ENCODE peak calls at places on chromosome X, in eight cellular contexts. One of them, this sample, is unnamed.

GRCh38 chrX:128653524-128653923 is 601.3 kb upstream of the ACTRT1 start:
- DNase-seq in mammary epithelial cell: no peak
- DNase-seq in SK-N-MC: no peak
- DNase-seq in GM12878: no peak
- DNase-seq in HCT116: no peak
- DNase-seq in endothelial cell of umbilical vein: no peak
- DNase-seq in MM.1S: no peak
- DNase-seq in neural progenitor cell: peak
- DNase-seq in this sample: peak

GRCh38 chrX:126855839-126856238 is 36.3 kb downstream of the PRR32 start:
- DNase-seq in SK-N-MC: no peak
- DNase-seq in endothelial cell of umbilical vein: no peak
- DNase-seq in neural progenitor cell: no peak
- DNase-seq in GM12878: no peak
- DNase-seq in MM.1S: no peak
- DNase-seq in HCT116: no peak
- DNase-seq in mammary epithelial cell: no peak
- DNase-seq in this sample: no peak

GRCh38 chrX:122517781-122518180 is 666.3 kb upstream of the GRIA3 start:
- DNase-seq in SK-N-MC: no peak
- DNase-seq in GM12878: no peak
- DNase-seq in MM.1S: no peak
- DNase-seq in endothelial cell of umbilical vein: no peak
- DNase-seq in mammary epithelial cell: peak
- DNase-seq in neural progenitor cell: no peak
- DNase-seq in HCT116: no peak
- DNase-seq in this sample: no peak

GRCh38 chrX:54076903-54077302 is 32.6 kb upstream of the PHF8 start:
- DNase-seq in neural progenitor cell: no peak
- DNase-seq in HCT116: no peak
- DNase-seq in mammary epithelial cell: peak
- DNase-seq in GM12878: no peak
- DNase-seq in MM.1S: no peak
- DNase-seq in endothelial cell of umbilical vein: no peak
- DNase-seq in SK-N-MC: no peak
- DNase-seq in this sample: no peak

GRCh38 chrX:109281478-109282275 is 200.2 kb downstream of the GUCY2F start:
- DNase-seq in SK-N-MC: no peak
- DNase-seq in GM12878: no peak
- DNase-seq in mammary epithelial cell: peak
- DNase-seq in neural progenitor cell: peak
- DNase-seq in HCT116: no peak
- DNase-seq in endothelial cell of umbilical vein: peak
- DNase-seq in MM.1S: peak
- DNase-seq in this sample: peak

GRCh38 chrX:81201692-81202412 is at the start of the genes HMGN5 and SH3BGRL:
- DNase-seq in neural progenitor cell: peak
- DNase-seq in HCT116: peak
- DNase-seq in endothelial cell of umbilical vein: peak
- DNase-seq in GM12878: peak
- DNase-seq in MM.1S: peak
- DNase-seq in SK-N-MC: peak
- DNase-seq in mammary epithelial cell: peak
- DNase-seq in this sample: peak

GRCh38 chrX:41688154-41688553 is 619 bp upstream of the GPR34 start:
- DNase-seq in MM.1S: no peak
- DNase-seq in SK-N-MC: no peak
- DNase-seq in neural progenitor cell: no peak
- DNase-seq in GM12878: no peak
- DNase-seq in mammary epithelial cell: no peak
- DNase-seq in endothelial cell of umbilical vein: no peak
- DNase-seq in HCT116: no peak
- DNase-seq in this sample: no peak

GRCh38 chrX:44570524-44570923 is 27.9 kb upstream of the FUNDC1 start:
- DNase-seq in SK-N-MC: no peak
- DNase-seq in endothelial cell of umbilical vein: no peak
- DNase-seq in neural progenitor cell: no peak
- DNase-seq in mammary epithelial cell: peak
- DNase-seq in HCT116: no peak
- DNase-seq in MM.1S: no peak
- DNase-seq in GM12878: no peak
- DNase-seq in this sample: peak

GRCh38 chrX:8688776-8689175 is 43.2 kb downstream of the ANOS1 start:
- DNase-seq in endothelial cell of umbilical vein: no peak
- DNase-seq in mammary epithelial cell: no peak
- DNase-seq in GM12878: no peak
- DNase-seq in neural progenitor cell: peak
- DNase-seq in MM.1S: no peak
- DNase-seq in SK-N-MC: no peak
- DNase-seq in HCT116: no peak
- DNase-seq in this sample: no peak

GRCh38 chrX:10608099-10608498 is 12.3 kb downstream of the MID1 start:
- DNase-seq in MM.1S: no peak
- DNase-seq in GM12878: no peak
- DNase-seq in mammary epithelial cell: no peak
- DNase-seq in endothelial cell of umbilical vein: no peak
- DNase-seq in HCT116: no peak
- DNase-seq in SK-N-MC: no peak
- DNase-seq in neural progenitor cell: no peak
- DNase-seq in this sample: no peak

GRCh38 chrX:74423289-74423985 is 2.1 kb downstream of the SLC16A2 start:
- DNase-seq in mammary epithelial cell: no peak
- DNase-seq in neural progenitor cell: no peak
- DNase-seq in SK-N-MC: no peak
- DNase-seq in HCT116: no peak
- DNase-seq in MM.1S: no peak
- DNase-seq in GM12878: no peak
- DNase-seq in endothelial cell of umbilical vein: no peak
- DNase-seq in this sample: no peak

DNA sequence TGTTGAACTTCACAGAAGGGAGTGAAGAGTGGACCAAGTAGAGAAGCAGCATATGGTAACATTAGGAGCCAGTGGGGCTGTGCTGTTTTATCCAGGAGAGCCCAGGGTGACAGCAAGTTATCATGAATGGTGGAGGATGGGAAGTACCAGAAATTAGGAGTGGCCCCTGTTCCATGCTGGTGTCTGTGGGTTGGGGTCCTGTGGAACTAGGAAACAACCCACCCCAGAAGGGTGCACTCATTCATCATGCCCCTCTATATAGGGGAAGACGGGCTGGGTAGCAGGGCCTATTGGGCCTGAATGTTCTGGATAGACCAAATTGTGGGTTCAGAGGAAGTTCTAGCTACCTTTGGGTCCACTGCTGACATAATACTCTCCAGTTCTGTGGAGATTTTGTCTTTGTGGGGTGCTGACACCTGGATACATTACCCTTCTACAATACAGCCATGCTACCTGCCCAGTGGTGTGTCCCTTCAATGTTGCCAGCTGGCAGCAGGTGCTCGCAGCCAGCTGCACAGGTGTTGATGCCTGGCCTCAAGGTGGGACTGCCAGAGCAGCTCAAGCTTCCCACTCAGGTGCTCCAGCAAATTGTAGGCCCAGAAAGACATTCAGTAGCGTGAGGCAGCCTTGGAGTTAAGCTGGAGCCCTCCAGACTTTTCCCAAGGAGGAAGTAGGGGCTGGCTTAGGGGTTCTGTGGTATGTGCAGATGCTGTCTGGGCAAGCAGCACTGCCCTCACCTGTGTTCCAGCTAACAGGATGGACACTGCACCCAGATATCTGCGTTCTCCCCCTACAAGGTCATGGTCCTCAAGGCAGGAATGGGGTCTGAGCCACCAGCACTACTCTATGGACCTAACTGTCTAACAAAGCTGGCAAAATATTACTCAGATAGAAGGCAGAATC is 106.5 kb downstream of the NHSL2 start:
- DNase-seq in mammary epithelial cell: no peak
- DNase-seq in neural progenitor cell: no peak
- DNase-seq in GM12878: no peak
- DNase-seq in HCT116: no peak
- DNase-seq in endothelial cell of umbilical vein: no peak
- DNase-seq in SK-N-MC: no peak
- DNase-seq in MM.1S: no peak
- DNase-seq in this sample: no peak
- TF ChIP-seq EZH2 in mammary epithelial cell: no peak
- TF ChIP-seq EZH2 in neural progenitor cell: no peak
- TF ChIP-seq EZH2 in GM12878: no peak
- TF ChIP-seq EZH2 in HCT116: no peak
- TF ChIP-seq EZH2 in endothelial cell of umbilical vein: no peak
- TF ChIP-seq EZH2 in SK-N-MC: no peak
- TF ChIP-seq EZH2 in MM.1S: no peak
- TF ChIP-seq EZH2 in this sample: no peak

DNA sequence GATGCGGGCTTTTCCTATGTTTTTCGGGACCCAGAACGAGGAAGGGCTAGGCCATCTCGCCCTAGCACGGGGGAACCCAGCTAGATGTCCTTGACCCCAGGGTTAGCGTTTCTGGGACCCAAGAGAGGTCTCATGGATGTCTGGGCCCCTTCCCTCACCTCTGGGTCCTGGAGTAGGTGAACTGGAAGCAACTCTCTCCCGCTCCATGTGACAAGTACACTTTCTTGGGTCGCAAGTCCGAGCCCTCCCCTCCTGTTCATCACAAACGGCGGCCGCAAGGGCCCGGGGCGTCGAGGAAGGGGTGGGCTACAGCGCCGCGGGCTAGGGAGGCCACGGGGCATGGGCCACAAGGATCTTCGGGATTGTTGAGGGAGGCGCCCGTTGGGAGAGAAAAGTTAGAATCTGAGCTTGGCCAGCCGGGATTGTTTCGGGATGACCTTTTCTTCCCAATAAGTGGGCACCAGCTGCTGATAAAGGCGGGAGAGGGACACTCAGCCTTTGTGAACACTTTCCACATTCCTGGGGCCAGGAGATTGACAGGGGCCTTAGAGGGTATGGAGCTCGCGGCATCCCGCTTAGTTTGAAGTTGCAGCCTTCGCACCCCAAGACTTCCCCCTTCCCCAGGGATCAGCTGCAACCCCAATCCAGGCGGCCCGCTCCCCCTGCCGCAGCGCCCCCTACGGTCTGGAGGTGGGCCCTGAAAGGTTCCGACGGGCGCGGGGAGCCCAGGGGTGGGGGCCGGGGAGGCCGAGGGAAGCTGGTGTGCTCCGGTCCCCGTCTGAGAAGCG is 137.0 kb upstream of the ZIC3 start:
- DNase-seq in endothelial cell of umbilical vein: no peak
- DNase-seq in GM12878: no peak
- DNase-seq in MM.1S: no peak
- DNase-seq in SK-N-MC: no peak
- DNase-seq in HCT116: no peak
- DNase-seq in mammary epithelial cell: no peak
- DNase-seq in neural progenitor cell: peak
- DNase-seq in this sample: peak
- TF ChIP-seq EZH2 in endothelial cell of umbilical vein: peak
- TF ChIP-seq EZH2 in GM12878: no peak
- TF ChIP-seq EZH2 in MM.1S: no peak
- TF ChIP-seq EZH2 in SK-N-MC: no peak
- TF ChIP-seq EZH2 in HCT116: no peak
- TF ChIP-seq EZH2 in mammary epithelial cell: no peak
- TF ChIP-seq EZH2 in neural progenitor cell: no peak
- TF ChIP-seq EZH2 in this sample: no peak

DNA sequence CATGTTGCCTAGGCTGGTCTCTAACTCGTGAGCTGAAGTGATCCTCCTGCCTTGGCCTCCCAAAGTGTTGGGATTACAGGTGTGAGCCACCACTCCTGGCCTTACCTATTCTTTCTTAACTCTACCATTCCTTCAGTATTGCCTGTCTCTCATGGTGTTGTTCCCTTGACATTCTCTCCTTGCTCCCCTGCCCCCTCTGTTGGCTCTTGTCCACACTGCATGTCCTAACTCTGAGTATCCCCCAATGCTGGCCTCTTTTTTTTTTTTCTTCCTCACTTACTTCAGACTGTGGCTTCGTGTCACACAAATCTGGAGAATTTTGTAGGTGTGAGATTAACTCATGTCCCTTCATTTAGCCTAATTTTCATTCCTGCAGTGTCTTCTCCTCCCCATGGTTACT is 22.9 kb upstream of the FRMPD4 start:
- DNase-seq in HCT116: no peak
- DNase-seq in endothelial cell of umbilical vein: peak
- DNase-seq in mammary epithelial cell: no peak
- DNase-seq in neural progenitor cell: peak
- DNase-seq in GM12878: no peak
- DNase-seq in MM.1S: no peak
- DNase-seq in SK-N-MC: no peak
- DNase-seq in this sample: peak
- TF ChIP-seq EZH2 in HCT116: no peak
- TF ChIP-seq EZH2 in endothelial cell of umbilical vein: no peak
- TF ChIP-seq EZH2 in mammary epithelial cell: no peak
- TF ChIP-seq EZH2 in neural progenitor cell: no peak
- TF ChIP-seq EZH2 in GM12878: no peak
- TF ChIP-seq EZH2 in MM.1S: no peak
- TF ChIP-seq EZH2 in SK-N-MC: no peak
- TF ChIP-seq EZH2 in this sample: no peak

GRCh38 chrX:104254442-104255115 is at the start of gene ESX1:
- DNase-seq in mammary epithelial cell: peak
- DNase-seq in GM12878: no peak
- DNase-seq in SK-N-MC: no peak
- DNase-seq in neural progenitor cell: peak
- DNase-seq in endothelial cell of umbilical vein: peak
- DNase-seq in HCT116: no peak
- DNase-seq in MM.1S: no peak
- DNase-seq in this sample: peak

GRCh38 chrX:104253567-104254441 is 929 bp downstream of the ESX1 start:
- DNase-seq in GM12878: no peak
- DNase-seq in MM.1S: no peak
- DNase-seq in mammary epithelial cell: peak
- DNase-seq in HCT116: no peak
- DNase-seq in endothelial cell of umbilical vein: no peak
- DNase-seq in SK-N-MC: no peak
- DNase-seq in neural progenitor cell: peak
- DNase-seq in this sample: no peak

GRCh38 chrX:104250470-104250869 is 4.3 kb downstream of the ESX1 start:
- DNase-seq in GM12878: no peak
- DNase-seq in HCT116: no peak
- DNase-seq in MM.1S: no peak
- DNase-seq in neural progenitor cell: no peak
- DNase-seq in endothelial cell of umbilical vein: no peak
- DNase-seq in SK-N-MC: no peak
- DNase-seq in mammary epithelial cell: no peak
- DNase-seq in this sample: no peak

DNA sequence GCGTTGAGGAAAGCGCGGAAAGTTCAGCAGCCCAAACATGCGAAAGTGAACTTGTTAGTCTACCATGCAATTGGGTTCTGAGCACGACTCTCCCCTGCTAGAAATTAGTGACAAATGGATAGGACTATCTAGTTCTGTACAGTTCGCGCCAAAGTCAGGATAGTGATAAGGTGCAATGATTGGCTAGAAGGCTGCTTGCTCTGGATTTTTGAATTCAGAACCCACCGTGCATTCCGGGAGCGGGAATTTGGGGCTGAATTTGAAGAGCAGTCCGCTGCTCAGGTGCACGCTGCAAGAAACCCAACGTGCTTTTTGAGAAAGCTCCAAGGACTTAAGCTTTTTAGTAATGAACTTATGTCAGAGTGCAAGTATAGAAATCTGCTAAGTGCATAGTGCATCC is 732 bp upstream of the ESX1 start:
- DNase-seq in mammary epithelial cell: peak
- DNase-seq in endothelial cell of umbilical vein: peak
- DNase-seq in SK-N-MC: no peak
- DNase-seq in GM12878: no peak
- DNase-seq in HCT116: no peak
- DNase-seq in MM.1S: no peak
- DNase-seq in neural progenitor cell: no peak
- DNase-seq in this sample: no peak
- TF ChIP-seq EZH2 in mammary epithelial cell: no peak
- TF ChIP-seq EZH2 in endothelial cell of umbilical vein: no peak
- TF ChIP-seq EZH2 in SK-N-MC: no peak
- TF ChIP-seq EZH2 in GM12878: no peak
- TF ChIP-seq EZH2 in HCT116: no peak
- TF ChIP-seq EZH2 in MM.1S: no peak
- TF ChIP-seq EZH2 in neural progenitor cell: peak
- TF ChIP-seq EZH2 in this sample: no peak

GRCh38 chrX:20507901-20508620 is 241.4 kb upstream of the RPS6KA3 start:
- DNase-seq in HCT116: no peak
- DNase-seq in mammary epithelial cell: peak
- DNase-seq in SK-N-MC: no peak
- DNase-seq in neural progenitor cell: no peak
- DNase-seq in GM12878: no peak
- DNase-seq in MM.1S: no peak
- DNase-seq in endothelial cell of umbilical vein: no peak
- DNase-seq in this sample: no peak
- TF ChIP-seq EZH2 in HCT116: no peak
- TF ChIP-seq EZH2 in mammary epithelial cell: no peak
- TF ChIP-seq EZH2 in SK-N-MC: no peak
- TF ChIP-seq EZH2 in neural progenitor cell: no peak
- TF ChIP-seq EZH2 in GM12878: no peak
- TF ChIP-seq EZH2 in MM.1S: no peak
- TF ChIP-seq EZH2 in endothelial cell of umbilical vein: no peak
- TF ChIP-seq EZH2 in this sample: no peak

This sample was measured in A673.